ENCODE peak calls at places on chromosome 2, in seven cellular contexts. S, L, A, G, Q, T and H are unnamed samples.

GRCh38 chr2:232949016-232949415 is 64.0 kb downstream of the NGEF start:
- DNase-seq in A (no peak), Q (no peak), G (no peak), L (no peak), S (no peak), T (no peak), H (no peak)

GRCh38 chr2:86617153-86617552 is 6.5 kb downstream of the RNF103 start:
- DNase-seq in G (no peak), Q (no peak), L (no peak), S (no peak), A (no peak), T (no peak), H (no peak)

GRCh38 chr2:17190527-17190926 is 327.7 kb downstream of the RAD51AP2 start:
- DNase-seq in Q (no peak), S (no peak), L (no peak), T (no peak), G (no peak), A (no peak), H (no peak)

GRCh38 chr2:213069531-213069930 is 81.9 kb downstream of the IKZF2 start:
- DNase-seq in A (no peak), G (no peak), S (no peak), Q (no peak), T (peak; percentile 15), L (no peak), H (no peak)

GRCh38 chr2:100182494-100183355 is 40.3 kb upstream of the AFF3 start:
- DNase-seq in G (no peak), Q (peak; percentile 38), A (peak; percentile 16), S (no peak), L (no peak), T (peak; percentile 13), H (no peak)

GRCh38 chr2:3807853-3808252 is 104.5 kb downstream of the DCDC2C start:
- DNase-seq in G (peak; percentile 45), S (no peak), Q (peak; percentile 82), L (no peak), T (peak; percentile 78), A (no peak), H (no peak)

GRCh38 chr2:72719416-72719815 is 106.4 kb downstream of the EXOC6B start:
- DNase-seq in S (no peak), L (no peak), Q (peak; percentile 10), A (peak; percentile 29), G (peak; percentile 37), T (peak; percentile 49), H (no peak)

GRCh38 chr2:192162392-192163042 is 32.2 kb downstream of the TMEFF2 start:
- DNase-seq in S (peak; percentile 69), Q (peak; percentile 78), A (peak; percentile 61), T (peak; percentile 74), L (peak; percentile 78), G (peak; percentile 86), H (peak; percentile 81)

GRCh38 chr2:146481629-146482028 is 1363.2 kb upstream of the ACVR2A start:
- DNase-seq in S (no peak), G (peak; percentile 50), A (no peak), T (peak; percentile 52), Q (peak; percentile 42), L (no peak), H (no peak)

GRCh38 chr2:168293766-168294165 is 46.4 kb upstream of the STK39 start:
- DNase-seq in S (no peak), L (no peak), T (no peak), A (no peak), Q (peak; percentile 5), G (no peak), H (no peak)

GRCh38 chr2:127735537-127736399 is 34.5 kb downstream of the SFT2D3 start:
- DNase-seq in L (no peak), S (no peak), T (no peak), A (no peak), G (no peak), Q (peak; percentile 23), H (no peak)

GRCh38 chr2:238259085-238260020 is 19.5 kb upstream of the HES6 start:
- DNase-seq in T (no peak), G (no peak), A (no peak), S (no peak), Q (no peak), L (no peak), H (no peak)

GRCh38 chr2:83991992-83992391 is 467.1 kb downstream of the SUCLG1 start:
- DNase-seq in A (no peak), S (no peak), L (peak; percentile 51), G (no peak), T (no peak), Q (no peak), H (no peak)

GRCh38 chr2:30985493-30986292 is 152.5 kb downstream of the GALNT14 start:
- DNase-seq in L (no peak), S (no peak), Q (no peak), T (no peak), G (no peak), A (no peak), H (no peak)

GRCh38 chr2:125745514-125745913 is 910.4 kb upstream of the GYPC start:
- DNase-seq in Q (peak; percentile 1), L (peak; percentile 37), S (no peak), G (peak; percentile 3), A (peak; percentile 29), T (no peak), H (no peak)

GRCh38 chr2:187541086-187542085 is 12.8 kb downstream of the TFPI start:
- DNase-seq in T (peak; percentile 94), G (peak; percentile 97), A (no peak), Q (peak; percentile 99), S (no peak), L (no peak), H (no peak)

GRCh38 chr2:54497738-54498680 is 41.9 kb downstream of the SPTBN1 start:
- DNase-seq in S (no peak), Q (peak; percentile 59), A (peak; percentile 29), L (peak; percentile 49), T (peak; percentile 23), G (peak; percentile 50), H (no peak)

GRCh38 chr2:118224144-118224887 is 136.0 kb downstream of the INSIG2 start:
- DNase-seq in T (no peak), Q (no peak), L (no peak), A (peak; percentile 54), G (no peak), S (no peak), H (no peak)

GRCh38 chr2:13102340-13103063 is 385.8 kb downstream of the TRIB2 start:
- DNase-seq in A (no peak), G (no peak), Q (no peak), L (no peak), S (no peak), T (no peak), H (no peak)

GRCh38 chr2:9108210-9108967 is 98.2 kb upstream of the ASAP2 start:
- DNase-seq in L (no peak), Q (no peak), S (no peak), A (no peak), G (no peak), T (peak; percentile 51), H (no peak)

GRCh38 chr2:105746177-105747080 is 1.7 kb downstream of the NCK2 start:
- DNase-seq in Q (no peak), S (peak; percentile 62), T (no peak), A (peak; percentile 85), G (no peak), L (peak; percentile 42), H (peak; percentile 74)

GRCh38 chr2:215921884-215922283 is 91.5 kb downstream of the MREG start:
- DNase-seq in A (no peak), Q (peak; percentile 97), S (no peak), L (peak; percentile 49), G (peak; percentile 89), T (peak; percentile 96), H (no peak)

GRCh38 chr2:215919624-215920243 is 93.6 kb downstream of the MREG start:
- DNase-seq in A (no peak), S (no peak), G (no peak), T (no peak), Q (no peak), L (no peak), H (no peak)

GRCh38 chr2:215917953-215918620 is 95.3 kb downstream of the MREG start:
- DNase-seq in S (no peak), A (no peak), G (peak; percentile 29), L (no peak), Q (peak; percentile 44), T (peak; percentile 65), H (no peak)

GRCh38 chr2:215918901-215919585 is 94.3 kb downstream of the MREG start:
- DNase-seq in L (no peak), Q (peak; percentile 54), T (no peak), S (no peak), G (no peak), A (no peak), H (no peak)

GRCh38 chr2:215920244-215921100 is 92.9 kb downstream of the MREG start:
- DNase-seq in S (peak; percentile 58), L (peak; percentile 71), Q (peak; percentile 91), T (peak; percentile 87), A (peak; percentile 64), G (peak; percentile 93), H (no peak)
- TF ChIP-seq CTCF in S (no peak), L (peak; percentile 76), Q (peak; percentile 96), T (peak; percentile 95), A (peak; percentile 55), G (peak; percentile 95), H (no peak)

DNA sequence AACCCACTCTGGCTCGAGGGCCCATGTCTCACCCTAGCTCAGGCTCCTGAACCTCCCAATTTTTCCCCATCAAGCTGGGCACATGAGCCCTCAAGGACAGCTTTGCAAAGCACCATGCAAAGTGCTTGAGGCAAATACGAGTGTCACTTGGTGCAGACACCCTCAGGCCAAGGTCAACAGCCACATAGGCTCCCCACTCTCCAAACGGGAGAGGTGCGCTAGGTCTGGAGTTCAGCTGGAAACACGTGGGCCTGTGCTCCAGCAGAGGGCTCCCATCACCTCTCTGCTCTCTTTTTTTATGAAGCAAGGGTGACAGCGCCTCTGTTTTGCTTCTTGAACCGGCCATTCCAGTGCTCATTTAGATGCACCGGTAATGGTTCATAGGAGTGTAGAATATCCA is 11.9 kb upstream of the ARHGAP25 start:
- DNase-seq in A (peak; percentile 32), T (no peak), S (no peak), Q (no peak), L (peak; percentile 50), G (peak; percentile 8), H (no peak)
- TF ChIP-seq CTCF in A (no peak), T (no peak), S (no peak), Q (no peak), L (peak; percentile 58), G (peak; percentile 5), H (no peak)

GRCh38 chr2:38228753-38229152 is 148.3 kb downstream of the ATL2 start:
- DNase-seq in L (no peak), G (no peak), S (no peak), T (no peak), A (no peak), Q (no peak), H (no peak)
- TF ChIP-seq CTCF in L (no peak), G (no peak), S (no peak), T (no peak), A (no peak), Q (no peak), H (no peak)

DNA sequence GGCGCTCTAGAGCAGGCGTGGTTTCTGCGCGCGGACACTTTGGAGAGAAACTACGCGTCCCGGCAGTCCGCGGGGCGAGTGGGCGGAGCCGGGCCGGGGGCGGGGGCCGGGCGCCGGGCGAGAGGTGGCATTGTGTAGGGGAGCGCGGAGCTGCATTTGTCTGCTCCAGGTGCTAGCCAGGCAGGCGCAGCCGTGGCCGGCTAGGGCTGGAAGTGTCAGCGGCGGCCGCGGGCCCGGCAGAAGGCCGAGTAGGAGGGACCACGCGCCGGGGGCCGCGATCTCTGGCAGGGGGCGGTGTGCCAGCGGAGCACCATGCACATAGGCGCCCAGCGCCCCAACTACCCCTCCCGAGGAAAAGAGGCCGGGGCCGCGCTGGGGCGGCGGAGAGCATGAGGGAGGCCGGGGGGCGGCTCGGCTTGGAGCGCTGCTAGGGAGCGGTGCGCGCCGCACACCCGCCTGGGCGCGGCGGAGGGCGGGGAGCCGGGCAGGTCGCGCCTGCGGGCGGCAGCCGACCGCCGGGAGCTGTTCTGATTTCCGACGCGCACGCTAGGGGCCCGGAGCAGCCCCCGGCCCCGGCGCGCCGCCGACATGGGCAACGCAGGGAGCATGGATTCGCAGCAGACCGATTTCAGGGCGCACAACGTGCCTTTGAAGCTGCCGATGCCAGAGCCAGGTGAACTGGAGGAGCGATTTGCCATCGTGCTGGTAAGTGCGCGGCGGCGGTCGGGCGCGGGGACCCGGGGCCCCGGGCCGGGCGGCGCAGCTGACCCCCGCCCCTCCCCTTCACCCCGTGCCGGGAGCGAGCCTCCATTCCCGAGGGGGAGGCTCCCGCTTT is at the start of gene FMNL2:
- DNase-seq in Q (peak; percentile 62), G (peak; percentile 80), T (peak; percentile 65), L (peak; percentile 85), A (peak; percentile 92), S (peak; percentile 76), H (peak; percentile 60)
- TF ChIP-seq CTCF in Q (no peak), G (no peak), T (no peak), L (no peak), A (no peak), S (no peak), H (no peak)